ENCODE peak calls at places on chromosomes 6 and 20, in ten cellular contexts. Y, T, I, W, X, V, N, R, M and A are unnamed samples.

GRCh38 chr20:50844430-50845100 is 49.7 kb downstream of the BCAS4 start:
- DNase-seq in Y (peak; percentile 91), T (peak; percentile 34), I (peak; percentile 91), W (no peak), X (peak; percentile 82), V (no peak), N (no peak), R (peak; percentile 97), M (no peak), A (no peak)

GRCh38 chr6:145814035-145814500 is 527 bp downstream of the FBXO30 start:
- DNase-seq in Y (peak; percentile 12), T (no peak), I (no peak), W (peak; percentile 53), X (no peak), V (no peak), N (peak; percentile 16), R (peak; percentile 60), M (no peak), A (no peak)

GRCh38 chr6:163398796-163399195 is 15.7 kb upstream of the QKI start:
- DNase-seq in Y (no peak), T (no peak), I (no peak), W (no peak), X (peak; percentile 63), V (no peak), N (no peak), R (peak; percentile 17), M (peak; percentile 66), A (no peak)

GRCh38 chr6:13787146-13787545 is 27.2 kb downstream of the MCUR1 start:
- DNase-seq in Y (no peak), T (no peak), I (peak; percentile 77), W (peak; percentile 28), X (no peak), V (no peak), N (no peak), R (no peak), M (no peak), A (no peak)

GRCh38 chr6:33868143-33868542 is 64.3 kb upstream of the MLN start:
- DNase-seq in Y (no peak), T (no peak), I (no peak), W (no peak), X (no peak), V (no peak), N (no peak), R (no peak), M (no peak), A (no peak)

GRCh38 chr6:30555428-30556005 is 772 bp downstream of the GNL1 start:
- DNase-seq in Y (peak; percentile 21), T (no peak), I (peak; percentile 59), W (peak; percentile 71), X (no peak), V (peak; percentile 80), N (no peak), R (peak; percentile 22), M (peak; percentile 46), A (peak; percentile 55)

GRCh38 chr6:113645576-113645970 is 211.6 kb upstream of the MARCKS start:
- DNase-seq in Y (no peak), T (peak; percentile 96), I (peak; percentile 75), W (no peak), X (peak; percentile 44), V (no peak), N (no peak), R (peak; percentile 78), M (no peak), A (no peak)

GRCh38 chr6:7373739-7374138 is 15.8 kb downstream of the CAGE1 start:
- DNase-seq in Y (no peak), T (no peak), I (no peak), W (no peak), X (no peak), V (no peak), N (no peak), R (no peak), M (no peak), A (no peak)

GRCh38 chr6:109117346-109118035 is 22.2 kb downstream of the CEP57L1 start:
- DNase-seq in Y (no peak), T (no peak), I (no peak), W (no peak), X (no peak), V (no peak), N (no peak), R (peak; percentile 43), M (peak; percentile 36), A (no peak)

GRCh38 chr6:158414900-158415299 is 102.6 kb downstream of the TULP4 start:
- DNase-seq in Y (no peak), T (no peak), I (peak; percentile 82), W (no peak), X (no peak), V (no peak), N (no peak), R (no peak), M (no peak), A (no peak)

GRCh38 chr6:144899161-144899560 is 614.0 kb downstream of the UTRN start:
- DNase-seq in Y (no peak), T (peak; percentile 90), I (peak; percentile 39), W (no peak), X (no peak), V (no peak), N (no peak), R (no peak), M (no peak), A (no peak)

GRCh38 chr20:54234991-54235390 is 27.1 kb downstream of the PFDN4 start:
- DNase-seq in Y (no peak), T (no peak), I (no peak), W (no peak), X (no peak), V (no peak), N (no peak), R (no peak), M (no peak), A (no peak)

DNA sequence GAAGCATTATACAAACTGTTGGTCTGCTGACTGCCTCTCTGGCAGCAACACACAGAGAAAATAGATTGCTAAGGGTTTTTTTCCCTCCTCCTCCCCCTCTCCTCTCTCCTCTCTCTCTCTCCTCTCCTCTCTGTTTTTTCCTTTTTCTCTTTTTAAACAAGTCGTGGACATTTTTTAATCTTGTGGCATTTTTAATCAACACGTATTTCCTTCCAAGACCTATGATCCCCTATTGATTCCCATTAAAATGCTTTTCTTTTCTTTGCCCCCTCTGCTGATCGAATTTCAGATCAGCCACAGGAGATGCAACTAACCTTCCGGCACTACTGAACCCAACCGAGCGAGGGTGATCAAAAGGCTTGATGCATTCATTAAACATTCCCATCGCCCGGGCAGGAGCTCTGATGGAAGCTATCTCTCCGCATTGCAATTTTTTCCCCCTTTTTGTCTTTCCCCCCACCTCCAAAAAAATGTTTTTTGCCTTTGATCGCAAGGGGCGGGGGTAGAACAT is 90.7 kb upstream of the ARID1B start:
- DNase-seq in Y (peak; percentile 41), T (no peak), I (peak; percentile 67), W (peak; percentile 78), X (peak; percentile 43), V (peak; percentile 67), N (peak; percentile 42), R (peak; percentile 41), M (no peak), A (no peak)
- TF ChIP-seq CTCF in Y (no peak), T (peak; percentile 20), I (peak; percentile 31), W (peak; percentile 41), X (peak; percentile 50), V (peak; percentile 37), N (peak; percentile 43), R (peak; percentile 6), M (peak; percentile 57), A (no peak)

DNA sequence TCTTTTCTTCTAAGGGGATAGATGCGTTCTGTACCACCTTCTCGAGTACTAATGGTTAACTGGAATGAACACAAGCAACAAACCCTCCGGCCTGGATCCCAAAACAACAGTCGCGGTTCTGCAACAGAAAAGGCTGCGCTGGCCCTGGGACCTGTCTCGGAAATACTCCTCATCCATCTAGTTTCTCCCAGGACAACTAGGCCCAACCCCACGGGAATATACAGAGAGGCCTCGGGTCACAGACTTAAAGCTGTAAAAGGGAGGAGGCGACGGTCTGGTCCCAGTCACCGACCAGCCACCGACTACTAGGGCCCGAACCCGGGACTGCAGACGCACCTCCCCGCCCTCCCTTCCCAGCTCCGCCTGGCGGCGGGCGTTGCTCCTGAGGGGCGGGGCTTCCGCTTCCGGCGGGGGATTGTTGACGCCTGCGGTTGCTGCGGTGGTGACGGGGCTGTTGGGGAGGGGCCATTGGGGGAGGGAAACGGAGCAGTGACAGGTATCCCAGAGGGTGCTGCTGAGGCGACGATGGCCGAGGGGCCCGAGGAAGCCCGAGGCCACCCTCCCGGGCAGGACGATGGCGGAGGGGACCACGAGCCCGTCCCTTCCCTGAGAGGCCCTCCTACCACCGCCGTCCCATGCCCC is at the start of gene FAM8A1:
- DNase-seq in Y (peak; percentile 94), T (no peak), I (peak; percentile 90), W (peak; percentile 97), X (peak; percentile 93), V (peak; percentile 97), N (peak; percentile 93), R (peak; percentile 96), M (peak; percentile 94), A (peak; percentile 97)
- TF ChIP-seq CTCF in Y (peak; percentile 12), T (peak; percentile 73), I (peak; percentile 44), W (peak; percentile 19), X (no peak), V (peak; percentile 36), N (peak; percentile 15), R (peak; percentile 39), M (peak; percentile 81), A (peak; percentile 69)

GRCh38 chr20:2399390-2399789 is 18.7 kb downstream of the TGM6 start:
- DNase-seq in Y (no peak), T (no peak), I (no peak), W (no peak), X (no peak), V (no peak), N (no peak), R (no peak), M (no peak), A (no peak)

GRCh38 chr20:2396241-2396814 is 15.6 kb downstream of the TGM6 start:
- DNase-seq in Y (no peak), T (no peak), I (no peak), W (no peak), X (no peak), V (no peak), N (no peak), R (no peak), M (no peak), A (no peak)

GRCh38 chr20:2398453-2398852 is 17.8 kb downstream of the TGM6 start:
- DNase-seq in Y (no peak), T (no peak), I (no peak), W (no peak), X (no peak), V (no peak), N (no peak), R (no peak), M (no peak), A (no peak)

GRCh38 chr20:2397091-2397490 is 16.4 kb downstream of the TGM6 start:
- DNase-seq in Y (no peak), T (no peak), I (no peak), W (no peak), X (no peak), V (no peak), N (no peak), R (no peak), M (no peak), A (no peak)

GRCh38 chr20:2397595-2398145 is 17.0 kb downstream of the TGM6 start:
- DNase-seq in Y (no peak), T (no peak), I (no peak), W (peak; percentile 48), X (no peak), V (no peak), N (no peak), R (no peak), M (no peak), A (no peak)
- TF ChIP-seq CTCF in Y (no peak), T (no peak), I (no peak), W (peak; percentile 49), X (no peak), V (no peak), N (peak; percentile 16), R (peak; percentile 10), M (no peak), A (no peak)

GRCh38 chr20:865379-865778 is 31.9 kb downstream of the FAM110A start:
- DNase-seq in Y (no peak), T (no peak), I (no peak), W (no peak), X (no peak), V (no peak), N (no peak), R (no peak), M (no peak), A (no peak)
- TF ChIP-seq CTCF in Y (no peak), T (no peak), I (no peak), W (no peak), X (no peak), V (no peak), N (no peak), R (no peak), M (no peak), A (no peak)